ENCODE peak calls at places on chromosomes 11 and 22, in ten cellular contexts. F, N, C, A, W, T, P, X, V and S are unnamed samples.

GRCh38 chr22:37141476-37141875 is 8.2 kb downstream of the IL2RB start:
- DNase-seq in V (no peak), A (no peak), F (no peak), P (no peak), X (no peak), N (no peak), T (no peak), C (no peak), W (no peak), S (no peak)

GRCh38 chr11:47961383-47961782 is 19.0 kb upstream of the PTPRJ start:
- DNase-seq in V (no peak), X (peak), C (no peak), A (no peak), F (no peak), P (no peak), T (no peak), N (no peak), W (no peak), S (no peak)

GRCh38 chr22:45757068-45757467 is 85.4 kb downstream of the ATXN10 start:
- DNase-seq in C (no peak), N (no peak), F (peak), T (no peak), X (no peak), V (peak), P (no peak), W (no peak), A (peak), S (no peak)

GRCh38 chr11:102419181-102419580 is 33.4 kb downstream of the TMEM123 start:
- DNase-seq in C (no peak), F (no peak), X (no peak), W (no peak), A (no peak), T (no peak), V (no peak), P (no peak), N (no peak), S (no peak)

GRCh38 chr11:114244995-114245394 is 51.2 kb upstream of the NNMT start:
- DNase-seq in F (no peak), W (no peak), V (no peak), N (no peak), T (peak), C (no peak), X (no peak), A (no peak), P (no peak), S (no peak)

GRCh38 chr11:47415949-47416472 is 7.6 kb downstream of the SLC39A13 start:
- DNase-seq in C (peak), V (peak), P (peak), N (peak), A (peak), W (no peak), X (no peak), T (peak), F (peak), S (peak)

GRCh38 chr11:77065878-77066228 is 918 bp upstream of the CAPN5 start:
- DNase-seq in P (no peak), N (peak), A (peak), V (peak), F (peak), C (peak), T (no peak), W (no peak), X (peak), S (peak)

GRCh38 chr22:26629988-26630761 is 8.4 kb downstream of the CRYBA4 start:
- DNase-seq in P (no peak), A (no peak), C (no peak), F (no peak), N (no peak), X (no peak), T (no peak), W (no peak), V (no peak), S (no peak)

GRCh38 chr11:119316729-119317591 is at the start of gene MCAM:
- DNase-seq in A (peak), C (peak), V (peak), P (peak), X (peak), N (peak), T (peak), F (peak), W (no peak), S (peak)

GRCh38 chr11:113384551-113384950 is 3.0 kb upstream of the ANKK1 start:
- DNase-seq in P (peak), X (no peak), F (peak), C (no peak), W (no peak), A (peak), V (peak), N (no peak), T (no peak), S (no peak)

GRCh38 chr11:63908631-63909491 is 8.1 kb downstream of the RCOR2 start:
- DNase-seq in X (no peak), V (no peak), F (no peak), T (no peak), P (no peak), N (peak), A (no peak), C (no peak), W (no peak), S (no peak)

GRCh38 chr11:74822187-74822586 is 73.5 kb downstream of the RNF169 start:
- DNase-seq in W (no peak), F (peak), T (no peak), X (no peak), N (no peak), V (no peak), P (no peak), C (no peak), A (peak), S (no peak)

GRCh38 chr22:31344369-31345330 is 1.5 kb downstream of the PATZ1 start:
- DNase-seq in V (peak), X (peak), N (peak), A (peak), W (peak), F (peak), C (peak), T (peak), P (peak), S (no peak)

GRCh38 chr11:61960532-61960931 is 6.9 kb downstream of the FTH1 start:
- DNase-seq in N (peak), X (no peak), A (no peak), F (no peak), V (no peak), C (no peak), T (peak), W (no peak), P (no peak), S (no peak)

GRCh38 chr11:20360650-20361049 is 2.9 kb upstream of the HTATIP2 start:
- DNase-seq in N (no peak), T (no peak), F (peak), P (peak), A (peak), C (no peak), X (no peak), W (no peak), V (no peak), S (no peak)

GRCh38 chr22:27775087-27775697 is 26.4 kb downstream of the MN1 start:
- DNase-seq in V (no peak), C (no peak), N (no peak), P (no peak), F (peak), X (no peak), W (no peak), T (peak), A (no peak), S (no peak)

GRCh38 chr11:17165247-17165890 is 42.4 kb downstream of the PIK3C2A start:
- DNase-seq in A (no peak), N (no peak), P (no peak), X (no peak), F (no peak), T (no peak), V (no peak), C (no peak), W (no peak), S (no peak)

GRCh38 chr11:32576456-32576855 is 7.2 kb upstream of the EIF3M start:
- DNase-seq in W (no peak), C (no peak), X (no peak), N (no peak), V (no peak), P (no peak), T (no peak), A (no peak), F (no peak), S (no peak)

GRCh38 chr11:120288021-120288420 is 37.1 kb upstream of the TLCD5 start:
- DNase-seq in V (no peak), N (no peak), C (no peak), F (no peak), W (no peak), A (no peak), P (peak), T (no peak), X (no peak), S (no peak)

GRCh38 chr22:46088541-46089311 is 61.6 kb upstream of the PPARA start:
- DNase-seq in P (no peak), V (peak), A (peak), C (peak), W (no peak), F (peak), T (peak), N (peak), X (peak), S (peak)

GRCh38 chr22:17339095-17339693 is 30.1 kb upstream of the CECR2 start:
- DNase-seq in P (no peak), C (no peak), T (no peak), A (peak), W (no peak), V (no peak), F (no peak), X (peak), N (no peak), S (no peak)

GRCh38 chr11:111378773-111379499 is at the start of gene POU2AF1:
- DNase-seq in N (no peak), V (no peak), C (peak), W (peak), A (peak), F (peak), X (no peak), T (no peak), P (no peak), S (no peak)

GRCh38 chr11:79342236-79342635 is 98.6 kb downstream of the TENM4 start:
- DNase-seq in V (no peak), W (no peak), C (no peak), X (no peak), P (no peak), A (no peak), T (peak), N (no peak), F (no peak), S (no peak)

GRCh38 chr11:27921472-27921871 is 186.5 kb downstream of the KIF18A start:
- DNase-seq in A (peak), V (no peak), F (peak), T (no peak), X (no peak), W (no peak), N (no peak), P (peak), C (no peak), S (no peak)

GRCh38 chr11:110833033-110833484 is 120.8 kb upstream of the ARHGAP20 start:
- DNase-seq in C (no peak), V (no peak), P (peak), F (peak), T (no peak), W (no peak), X (no peak), N (no peak), A (peak), S (no peak)

GRCh38 chr22:19063581-19064353 is 58.4 kb downstream of the DGCR2 start:
- DNase-seq in V (no peak), P (no peak), C (no peak), A (peak), T (peak), N (no peak), W (no peak), F (no peak), X (peak), S (peak)

GRCh38 chr11:35031869-35032268 is 107.1 kb upstream of the CD44 start:
- DNase-seq in A (no peak), F (peak), X (no peak), N (no peak), W (no peak), T (no peak), C (no peak), P (peak), V (no peak), S (no peak)

GRCh38 chr22:23401111-23401909 is 178.8 kb downstream of the IGLL1 start:
- DNase-seq in A (peak), T (peak), C (peak), F (peak), N (no peak), W (no peak), X (peak), P (no peak), V (no peak), S (no peak)

GRCh38 chr11:19511413-19512183 is 201.0 kb upstream of the NAV2 start:
- DNase-seq in A (peak), N (no peak), T (peak), P (no peak), V (peak), X (peak), W (no peak), F (no peak), C (no peak), S (peak)

GRCh38 chr22:46936378-46936916 is 174.0 kb downstream of the TBC1D22A start:
- DNase-seq in V (no peak), P (no peak), X (peak), C (no peak), N (no peak), W (no peak), T (no peak), F (no peak), A (no peak), S (no peak)

GRCh38 chr22:38314992-38315800 is 2.0 kb downstream of the CSNK1E start:
- DNase-seq in N (no peak), W (peak), V (peak), F (peak), X (no peak), P (no peak), C (no peak), T (peak), A (peak), S (no peak)

GRCh38 chr11:61302550-61302949 is 7.4 kb upstream of the VWCE start:
- DNase-seq in T (no peak), F (no peak), A (no peak), N (no peak), V (no peak), P (no peak), C (no peak), X (no peak), W (no peak), S (no peak)

GRCh38 chr11:30774451-30774850 is 188.3 kb upstream of the MPPED2 start:
- DNase-seq in V (no peak), A (no peak), X (no peak), T (no peak), P (no peak), F (no peak), C (no peak), N (no peak), W (no peak), S (no peak)

GRCh38 chr11:43925932-43926505 is 16.4 kb upstream of the C11orf96 start:
- DNase-seq in P (no peak), F (no peak), N (no peak), A (no peak), V (no peak), X (no peak), C (no peak), W (no peak), T (peak), S (no peak)

GRCh38 chr22:37186228-37186996 is 1.6 kb downstream of the C1QTNF6 start:
- DNase-seq in X (peak), W (peak), N (no peak), T (no peak), C (peak), F (peak), A (peak), P (peak), V (no peak), S (no peak)

DNA sequence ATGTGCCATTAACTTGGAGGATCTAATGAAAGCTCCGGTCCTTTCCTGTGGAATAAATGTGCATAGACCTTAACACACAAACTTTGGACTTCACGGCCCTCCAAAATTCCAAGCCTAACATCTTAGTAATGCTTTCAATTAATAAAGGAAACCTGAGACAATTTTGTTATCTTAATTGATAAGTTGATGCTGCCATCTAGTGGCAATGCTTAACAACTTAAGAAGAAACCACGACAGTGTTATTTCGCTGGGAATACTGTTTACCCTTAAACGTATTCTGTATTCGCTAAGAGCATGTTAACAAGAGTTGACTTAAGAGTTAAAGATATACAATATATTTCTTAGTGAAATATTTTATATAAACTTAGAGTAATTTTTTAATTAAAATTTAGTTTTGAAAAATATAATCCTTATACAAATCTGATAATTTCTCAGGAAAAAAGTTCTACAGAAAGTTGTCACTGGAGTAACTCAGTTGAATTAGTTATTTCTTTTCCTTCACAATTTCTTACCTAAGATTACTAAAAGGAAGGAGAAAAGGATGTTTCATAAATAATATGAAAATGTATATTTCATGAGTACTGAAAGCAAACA is 35.0 kb upstream of the OR9G4 start:
- DNase-seq in N (no peak), A (peak), C (no peak), T (no peak), P (peak), W (no peak), X (no peak), V (no peak), F (peak), S (no peak)
- TF ChIP-seq CTCF in N (no peak), A (peak), C (peak), T (peak), P (peak), W (peak), X (peak), V (peak), F (peak), S (no peak)

GRCh38 chr22:28883917-28884753 is 763 bp downstream of the ZNRF3 start:
- DNase-seq in T (peak), N (peak), C (peak), W (peak), P (peak), A (peak), X (peak), F (peak), V (peak), S (peak)
- H3K4me3 ChIP-seq in T (peak), N (peak), C (peak), W (no peak), P (peak), A (peak), X (peak), F (peak), V (peak), S (peak)

DNA sequence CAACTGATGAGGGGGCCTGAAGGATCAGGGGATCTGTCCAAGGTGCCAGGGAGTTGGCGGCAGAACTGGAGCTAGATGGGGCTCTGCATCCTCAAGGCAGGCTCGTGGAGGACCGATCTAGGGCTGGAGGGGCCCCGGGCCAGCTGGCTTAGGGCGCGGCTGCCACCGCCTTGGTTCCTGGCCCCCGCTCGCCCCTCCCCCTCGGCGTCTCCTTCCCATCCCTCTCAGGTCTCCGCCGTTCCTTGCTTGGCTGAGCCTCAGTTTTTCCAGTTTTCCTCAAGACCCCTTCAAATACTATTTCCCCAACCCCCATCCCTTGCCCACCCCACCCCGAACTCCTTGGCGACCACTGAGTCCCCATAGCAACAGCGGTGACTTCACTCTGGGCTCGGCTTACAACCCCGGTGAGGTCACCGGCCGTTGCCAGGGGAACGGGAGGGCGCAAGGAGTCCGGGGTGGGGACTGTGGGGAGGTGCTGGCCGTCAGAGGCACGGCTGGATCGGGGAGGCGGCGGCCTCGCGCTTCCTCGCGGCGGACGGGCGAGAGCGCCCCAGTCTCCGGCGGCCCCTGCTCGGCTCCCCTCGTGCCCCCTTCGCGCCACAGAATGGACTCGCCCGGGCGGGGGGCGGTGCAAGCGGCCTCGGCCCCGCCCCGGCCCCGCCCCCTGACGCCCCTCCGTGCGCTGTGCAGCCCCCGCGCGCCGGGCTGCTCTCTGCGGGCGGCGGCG is 7.5 kb downstream of the FREY1 start:
- DNase-seq in W (peak), N (peak), T (peak), V (peak), F (peak), P (peak), C (peak), X (peak), A (peak), S (peak)
- H3K27ac ChIP-seq in W (peak), N (peak), T (peak), V (peak), F (peak), P (no peak), C (peak), X (no peak), A (peak), S (no peak)

GRCh38 chr11:2920343-2920742 is 8.9 kb downstream of the PHLDA2 start:
- DNase-seq in V (no peak), T (no peak), F (no peak), X (no peak), N (no peak), P (no peak), A (no peak), W (no peak), C (no peak), S (no peak)
- TF ChIP-seq CTCF in V (no peak), T (no peak), F (no peak), X (no peak), N (no peak), P (no peak), A (no peak), W (no peak), C (no peak), S (no peak)

GRCh38 chr22:50057868-50058311 is at the start of gene TTLL8:
- DNase-seq in V (no peak), T (no peak), N (no peak), W (no peak), X (peak), P (no peak), A (no peak), C (no peak), F (no peak), S (no peak)

GRCh38 chr22:50059881-50060262 is 1.8 kb upstream of the TTLL8 start:
- DNase-seq in X (peak), A (no peak), C (no peak), W (no peak), V (no peak), F (no peak), P (no peak), T (no peak), N (no peak), S (peak)

GRCh38 chr22:50057292-50057867 is 718 bp downstream of the TTLL8 start:
- DNase-seq in P (no peak), N (no peak), C (no peak), T (no peak), W (no peak), V (no peak), X (peak), F (peak), A (no peak), S (no peak)

GRCh38 chr22:50059185-50059880 is 1.2 kb upstream of the TTLL8 start:
- DNase-seq in V (no peak), X (peak), N (no peak), F (peak), P (no peak), C (no peak), W (no peak), T (no peak), A (peak), S (peak)

DNA sequence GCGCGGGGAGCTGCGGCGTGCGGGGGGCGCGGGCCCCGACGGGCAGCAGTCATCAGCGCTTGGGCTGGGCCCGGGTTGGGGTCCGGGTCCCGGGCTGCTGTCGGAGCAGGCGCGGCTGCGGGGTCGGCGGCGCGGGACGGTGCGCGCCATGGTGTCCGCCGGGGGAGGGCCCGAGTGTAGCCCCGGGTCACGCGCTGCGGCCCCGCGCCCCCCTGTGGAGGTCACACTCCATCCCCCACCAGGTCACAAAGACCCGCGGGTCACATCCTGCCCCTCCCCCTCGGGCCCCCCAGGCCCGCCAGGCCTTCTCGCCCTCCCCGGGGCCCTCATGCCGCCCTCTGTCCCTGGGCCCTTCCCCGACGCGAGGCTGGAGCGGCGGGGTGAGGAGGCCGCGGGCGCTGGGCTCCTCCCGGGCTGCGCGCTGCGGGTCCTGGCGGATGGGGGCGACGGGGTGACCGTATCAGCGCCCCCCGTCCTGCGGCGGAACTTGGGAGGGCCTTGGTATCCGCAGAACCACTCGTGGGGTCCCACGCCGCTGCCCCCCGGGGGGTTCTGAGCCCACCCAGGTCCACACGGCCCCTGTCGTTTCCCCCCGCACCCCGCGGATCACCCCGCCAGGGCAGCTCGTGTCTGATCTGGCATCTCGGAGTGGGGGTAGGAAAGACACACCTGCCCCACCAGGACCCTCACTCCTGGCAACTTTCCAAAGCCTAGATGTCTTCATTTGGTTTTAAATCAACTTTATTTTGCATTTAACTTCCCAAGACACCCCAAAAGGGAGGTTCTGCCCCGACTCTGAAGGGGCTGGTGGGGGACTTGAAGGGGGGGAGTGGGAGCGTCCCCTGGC is 463 bp upstream of the TTLL8 start:
- DNase-seq in P (no peak), T (no peak), X (peak), C (no peak), F (no peak), N (no peak), W (no peak), A (peak), V (no peak), S (no peak)
- H3K4me3 ChIP-seq in P (no peak), T (no peak), X (no peak), C (peak), F (no peak), N (no peak), W (no peak), A (no peak), V (no peak), S (peak)